ENCODE peak calls at places on chromosomes 16 and 17, in four cellular contexts. Z, U, A and G are unnamed samples.

GRCh38 chr16:19705843-19706242 is 12.2 kb downstream of the KNOP1 start:
- DNase-seq in Z (no peak), U (no peak), A (no peak), G (no peak)

GRCh38 chr17:57084361-57084801 is 665 bp upstream of the AKAP1 start:
- DNase-seq in Z (no peak), U (no peak), A (no peak), G (no peak)

GRCh38 chr17:30519707-30520106 is 42.5 kb downstream of the GOSR1 start:
- DNase-seq in Z (peak; percentile 46), U (peak; percentile 88), A (no peak), G (no peak)

GRCh38 chr17:4837471-4838305 is 4.5 kb downstream of the MINK1 start:
- DNase-seq in Z (no peak), U (no peak), A (no peak), G (no peak)

GRCh38 chr16:17416461-17417221 is 54.1 kb downstream of the XYLT1 start:
- DNase-seq in Z (no peak), U (no peak), A (peak; percentile 59), G (peak; percentile 18)

GRCh38 chr16:11794991-11795886 is 1.8 kb downstream of the ZC3H7A start:
- DNase-seq in Z (no peak), U (no peak), A (no peak), G (peak; percentile 33)

GRCh38 chr16:23682181-23682580 is 3.5 kb downstream of the PLK1 start:
- DNase-seq in Z (no peak), U (no peak), A (no peak), G (no peak)

GRCh38 chr16:73048292-73049050 is 543 bp upstream of the ZFHX3 start:
- DNase-seq in Z (no peak), U (no peak), A (no peak), G (no peak)

GRCh38 chr17:28047806-28048205 is 5.3 kb downstream of the NLK start:
- DNase-seq in Z (no peak), U (no peak), A (no peak), G (no peak)